ENCODE peak calls at places on chromosome 12, in seven cellular contexts. Y is heart left ventricle; N is astrocyte; U is lung; F is A673; R is CD4-positive, CD25-positive, alpha-beta regulatory T cell; C is left ventricle myocardium inferior. B is an unnamed sample.
A peak's percentile ranks its signal among the peaks of the same experiment; 100 is the strongest.

GRCh38 chr12:123471374-123472068 is 13.6 kb downstream of the SNRNP35 start:
- DNase-seq in C (peak; percentile 57), U (no peak), Y (peak; percentile 67), R (no peak), F (no peak), N (peak; percentile 64), B (no peak)

GRCh38 chr12:484096-484495 is 24.4 kb downstream of the B4GALNT3 start:
- DNase-seq in R (no peak), F (no peak), U (no peak), N (no peak), C (no peak), Y (no peak), B (no peak)

GRCh38 chr12:51631591-51631990 is 40.6 kb downstream of the SCN8A start:
- DNase-seq in R (no peak), F (peak; percentile 10), Y (no peak), C (no peak), U (no peak), N (peak; percentile 78), B (no peak)

GRCh38 chr12:50224026-50224692 is 57.0 kb upstream of the CERS5 start:
- DNase-seq in Y (no peak), F (peak; percentile 30), N (peak; percentile 71), U (peak; percentile 55), R (peak; percentile 78), C (no peak), B (peak; percentile 39)

GRCh38 chr12:80196419-80196818 is 97.1 kb downstream of the OTOGL start:
- DNase-seq in N (no peak), R (no peak), Y (no peak), C (no peak), F (no peak), U (no peak), B (no peak)

GRCh38 chr12:3753549-3754284 is 808 bp upstream of the CRACR2A start:
- DNase-seq in U (no peak), C (peak; percentile 41), R (peak; percentile 37), N (no peak), Y (peak; percentile 32), F (no peak), B (no peak)

GRCh38 chr12:77494306-77494705 is 336.4 kb upstream of the NAV3 start:
- DNase-seq in N (peak; percentile 36), R (no peak), Y (no peak), U (no peak), C (no peak), F (peak; percentile 5), B (no peak)

GRCh38 chr12:16347391-16348298 is at the start of gene MGST1:
- DNase-seq in C (peak; percentile 62), R (no peak), Y (peak; percentile 18), N (peak; percentile 39), F (peak; percentile 29), U (peak; percentile 83), B (no peak)

GRCh38 chr12:95277139-95277538 is 59.5 kb downstream of the VEZT start:
- DNase-seq in F (peak; percentile 39), C (no peak), R (no peak), Y (no peak), N (peak; percentile 87), U (no peak), B (no peak)

GRCh38 chr12:62720661-62721330 is 214.2 kb downstream of the PPM1H start:
- DNase-seq in U (no peak), F (peak; percentile 9), Y (peak; percentile 64), C (no peak), N (peak; percentile 66), R (no peak), B (no peak)

GRCh38 chr12:33156042-33156441 is 259.5 kb upstream of the PKP2 start:
- DNase-seq in R (no peak), Y (no peak), F (no peak), C (no peak), U (no peak), N (no peak), B (no peak)

GRCh38 chr12:89453579-89453978 is 71.0 kb downstream of the GALNT4 start:
- DNase-seq in F (peak; percentile 35), C (no peak), U (no peak), Y (no peak), N (peak; percentile 53), R (no peak), B (no peak)

GRCh38 chr12:112179936-112180335 is 54.6 kb downstream of the TRAFD1 start:
- DNase-seq in R (no peak), U (no peak), N (no peak), C (no peak), F (no peak), Y (no peak), B (no peak)
- H3K36me3 ChIP-seq in R (peaks cover 48% of the 10 kb centered on the region), U (no peaks in the 10 kb centered on the region), N (peaks cover 11% of the 10 kb centered on the region), C (peaks cover 97% of the 10 kb centered on the region), F (peaks cover 13% of the 10 kb centered on the region), Y (peaks cover 22% of the 10 kb centered on the region), B (peaks cover 41% of the 10 kb centered on the region)

GRCh38 chr12:48788522-48788851 is 402 bp downstream of the ADCY6 start:
- DNase-seq in N (no peak), R (no peak), Y (no peak), U (no peak), F (no peak), C (no peak), B (no peak)
- H3K27ac ChIP-seq in N (peak overlapping the region; percentile 38), R (no peak overlapping the region), Y (peak overlapping the region; percentile 94), U (peak overlapping the region; percentile 92), F (peak overlapping the region; percentile 41), C (peak overlapping the region; percentile 93), B (no peak overlapping the region)

GRCh38 chr12:111643428-111643826 is 42.3 kb downstream of the BRAP start:
- DNase-seq in R (no peak), Y (peak; percentile 24), N (peak; percentile 73), C (no peak), F (no peak), U (no peak), B (no peak)
- H3K36me3 ChIP-seq in R (peaks cover 53% of the 10 kb centered on the region), Y (peaks cover 12% of the 10 kb centered on the region), N (peaks cover 22% of the 10 kb centered on the region), C (peaks cover 64% of the 10 kb centered on the region), F (peaks cover 35% of the 10 kb centered on the region), U (peaks cover 28% of the 10 kb centered on the region), B (peaks cover 40% of the 10 kb centered on the region)

GRCh38 chr12:124927325-124928094 is 13.1 kb upstream of the UBC start:
- DNase-seq in N (peak; percentile 57), R (peak; percentile 87), F (peak; percentile 94), C (peak; percentile 87), Y (peak; percentile 91), U (peak; percentile 89), B (peak; percentile 81)

GRCh38 chr12:124929649-124930419 is 15.4 kb upstream of the UBC start:
- DNase-seq in C (no peak), Y (no peak), R (no peak), U (no peak), F (no peak), N (no peak), B (no peak)

GRCh38 chr12:124928912-124929530 is 14.6 kb upstream of the UBC start:
- DNase-seq in F (no peak), Y (no peak), R (no peak), N (no peak), C (no peak), U (no peak), B (no peak)

GRCh38 chr12:124930576-124930975 is 16.1 kb upstream of the UBC start:
- DNase-seq in R (no peak), C (no peak), Y (no peak), N (no peak), U (no peak), F (no peak), B (no peak)

GRCh38 chr12:124928095-124928911 is 13.9 kb upstream of the UBC start:
- DNase-seq in F (peak; percentile 42), N (peak; percentile 94), R (no peak), U (peak; percentile 88), Y (peak; percentile 69), C (peak; percentile 75), B (no peak)
- H3K27ac ChIP-seq in F (no peak overlapping the region), N (peak overlapping the region; percentile 82), R (peak overlapping the region; percentile 72), U (peak overlapping the region; percentile 91), Y (peak overlapping the region; percentile 94), C (peak overlapping the region; percentile 98), B (peak overlapping the region; percentile 59)

DNA sequence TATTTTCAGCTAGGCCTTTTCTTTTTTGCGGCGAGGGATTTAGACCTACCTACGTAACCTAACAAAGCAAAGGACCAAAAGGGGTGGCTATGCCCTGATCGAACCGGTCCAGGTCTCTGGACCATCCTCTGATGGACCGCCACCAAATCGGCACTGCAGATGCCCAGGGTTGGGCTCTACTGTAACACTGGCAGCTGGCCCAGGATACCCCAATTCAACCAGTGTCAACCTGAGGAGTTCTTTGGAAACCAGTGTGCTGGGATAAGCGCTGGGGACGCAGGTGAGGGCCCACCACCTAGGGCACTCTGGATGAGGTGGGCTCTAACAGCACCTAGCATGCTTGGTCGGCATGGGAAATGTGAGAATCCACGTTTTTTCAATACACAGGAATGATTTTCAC is 32.2 kb downstream of the FBXO21 start:
- DNase-seq in U (no peak), N (no peak), R (no peak), Y (no peak), F (no peak), C (no peak), B (no peak)
- H3K36me3 ChIP-seq in U (peaks cover 45% of the 10 kb centered on the region), N (peaks cover 36% of the 10 kb centered on the region), R (peaks cover 99% of the 10 kb centered on the region), Y (peaks cover 36% of the 10 kb centered on the region), F (peaks cover 74% of the 10 kb centered on the region), C (peaks cover 100% of the 10 kb centered on the region), B (peaks cover 93% of the 10 kb centered on the region)

GRCh38 chr12:47757360-47757839 is 1.3 kb downstream of the RAPGEF3 start:
- DNase-seq in R (no peak), C (no peak), U (no peak), N (no peak), Y (no peak), F (no peak), B (no peak)
- H3K27ac ChIP-seq in R (no peak overlapping the region), C (peak overlapping the region; percentile 90), U (peak overlapping the region; percentile 29), N (no peak overlapping the region), Y (peak overlapping the region; percentile 78), F (no peak overlapping the region), B (no peak overlapping the region)

GRCh38 chr12:68833508-68833907 is 25.5 kb downstream of the MDM2 start:
- DNase-seq in N (no peak), U (no peak), R (no peak), Y (no peak), C (no peak), F (no peak), B (no peak)
- H3K36me3 ChIP-seq in N (peaks cover 79% of the 10 kb centered on the region), U (peaks cover 32% of the 10 kb centered on the region), R (peaks cover 65% of the 10 kb centered on the region), Y (peaks cover 22% of the 10 kb centered on the region), C (peaks cover 89% of the 10 kb centered on the region), F (peaks cover 65% of the 10 kb centered on the region), B (peaks cover 44% of the 10 kb centered on the region)

B was measured in effector memory CD4-positive, alpha-beta T cell.